ENCODE peak calls at places on chromosomes 2 and 18, in ten cellular contexts. H is upper lobe of right lung, I is psoas muscle, Q is brain microvascular endothelial cell, D is lower lobe of right lung, C is transverse colon, B is K562, F is cardiac muscle cell, U is OCI-LY7, G is A549. K is an unnamed sample.

GRCh38 chr2:61537590-61538178 is 472 bp downstream of the XPO1 start:
- DNase-seq in U (no peak), G (no peak), Q (no peak), B (no peak), H (no peak), C (no peak), D (no peak), F (no peak), I (no peak), K (peak; percentile 2)

GRCh38 chr2:65558748-65559147 is 126.3 kb upstream of the SPRED2 start:
- DNase-seq in U (no peak), Q (no peak), H (no peak), I (no peak), C (no peak), D (no peak), G (no peak), F (no peak), B (no peak), K (no peak)

GRCh38 chr18:36546028-36546427 is 248.5 kb downstream of the FHOD3 start:
- DNase-seq in C (no peak), F (no peak), U (no peak), G (no peak), D (no peak), H (no peak), B (no peak), I (no peak), Q (no peak), K (no peak)

GRCh38 chr18:79439201-79440023 is 43.7 kb downstream of the NFATC1 start:
- DNase-seq in G (no peak), U (no peak), F (peak; percentile 13), Q (no peak), H (no peak), B (peak; percentile 49), D (no peak), I (peak; percentile 92), C (no peak), K (no peak)

GRCh38 chr2:96100893-96101304 is 15.5 kb downstream of the ADRA2B start:
- DNase-seq in U (no peak), D (no peak), Q (no peak), G (no peak), I (no peak), H (peak; percentile 22), F (no peak), C (no peak), B (no peak), K (no peak)

GRCh38 chr2:209663149-209663548 is 108.5 kb upstream of the UNC80 start:
- DNase-seq in F (peak; percentile 10), Q (peak; percentile 55), D (no peak), B (no peak), G (no peak), H (no peak), C (no peak), I (no peak), U (no peak), K (no peak)

GRCh38 chr2:176099159-176099736 is 347 bp upstream of the HOXD12 start:
- DNase-seq in Q (no peak), D (no peak), G (no peak), U (no peak), I (no peak), H (no peak), F (no peak), B (no peak), C (no peak), K (no peak)

GRCh38 chr18:7619676-7620075 is 52.6 kb downstream of the PTPRM start:
- DNase-seq in H (no peak), G (no peak), B (no peak), D (no peak), I (no peak), F (no peak), U (no peak), Q (no peak), C (no peak), K (no peak)

GRCh38 chr2:95029898-95030341 is 4.4 kb downstream of the MAL start:
- DNase-seq in I (peak; percentile 13), C (no peak), D (no peak), U (no peak), B (no peak), G (no peak), Q (no peak), F (no peak), H (no peak), K (no peak)

GRCh38 chr18:6219116-6219717 is 195.5 kb downstream of the L3MBTL4 start:
- DNase-seq in C (no peak), H (no peak), G (peak; percentile 32), B (peak; percentile 27), D (no peak), I (no peak), U (peak; percentile 29), F (peak; percentile 62), Q (peak; percentile 49), K (no peak)

DNA sequence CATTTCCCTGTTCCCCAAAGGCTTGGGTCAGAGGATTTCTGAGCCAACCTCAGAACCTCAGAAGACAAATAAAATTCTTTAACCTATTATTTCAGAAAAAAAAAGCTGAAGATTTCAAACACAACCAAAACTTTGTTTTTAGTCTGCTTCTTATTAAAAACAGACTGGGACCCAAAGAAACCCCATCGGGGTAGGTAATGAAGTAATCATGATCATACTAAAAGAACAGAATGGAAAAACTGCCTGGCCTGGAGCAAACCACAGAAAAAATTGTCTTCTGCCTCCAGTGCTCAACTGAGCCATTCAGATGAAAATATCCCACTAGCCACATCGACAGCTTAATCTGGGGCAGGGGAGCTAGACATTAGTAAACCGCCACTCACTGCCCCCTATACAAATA is 76.5 kb downstream of the SDC1 start:
- DNase-seq in Q (no peak), H (no peak), G (no peak), I (no peak), B (no peak), C (no peak), D (no peak), F (no peak), U (no peak), K (no peak)
- H3K27ac ChIP-seq in Q (peak overlapping the region; percentile 91), H (no peak overlapping the region), G (no peak overlapping the region), I (no peak overlapping the region), B (peak overlapping the region; percentile 49), C (no peak overlapping the region), D (no peak overlapping the region), F (no peak overlapping the region), U (no peak overlapping the region), K (no peak overlapping the region)

GRCh38 chr18:48674198-48674721 is 135.4 kb downstream of the CTIF start:
- DNase-seq in I (no peak), C (peak; percentile 62), G (no peak), U (no peak), F (peak; percentile 62), B (no peak), H (peak; percentile 34), D (no peak), Q (peak; percentile 35), K (peak; percentile 1)
- H3K27ac ChIP-seq in I (no peak overlapping the region), C (no peak overlapping the region), G (no peak overlapping the region), U (no peak overlapping the region), F (no peak overlapping the region), B (no peak overlapping the region), H (no peak overlapping the region), D (no peak overlapping the region), Q (no peak overlapping the region), K (no peak overlapping the region)

DNA sequence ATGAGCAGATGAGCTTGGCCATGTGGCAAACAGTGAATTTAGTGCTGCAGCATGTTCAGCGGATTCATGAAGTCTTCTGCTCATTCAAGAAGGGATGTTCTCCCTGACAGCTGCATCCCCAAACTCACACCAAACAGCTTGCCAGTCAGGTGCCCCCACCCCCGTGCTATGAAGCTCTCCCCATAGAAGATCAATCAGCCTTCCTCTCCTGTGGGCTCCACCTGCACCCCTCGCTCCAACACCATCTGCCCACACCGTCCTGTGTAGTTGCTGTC is 219.0 kb downstream of the BCL2 start:
- DNase-seq in D (no peak), G (no peak), B (no peak), F (no peak), I (no peak), H (no peak), U (no peak), C (no peak), Q (no peak), K (no peak)
- H3K27ac ChIP-seq in D (no peak overlapping the region), G (no peak overlapping the region), B (no peak overlapping the region), F (no peak overlapping the region), I (peak overlapping the region; percentile 36), H (no peak overlapping the region), U (no peak overlapping the region), C (peak overlapping the region; percentile 70), Q (no peak overlapping the region), K (no peak overlapping the region)

GRCh38 chr2:74876081-74876886 is 42.4 kb downstream of the HK2 start:
- DNase-seq in H (peak; percentile 60), G (peak; percentile 57), B (peak; percentile 63), F (peak; percentile 80), Q (peak; percentile 43), I (no peak), D (no peak), U (peak; percentile 67), C (no peak), K (no peak)
- H3K27ac ChIP-seq in H (peak overlapping the region; percentile 75), G (no peak overlapping the region), B (no peak overlapping the region), F (peak overlapping the region; percentile 67), Q (no peak overlapping the region), I (peak overlapping the region; percentile 44), D (peak overlapping the region; percentile 20), U (no peak overlapping the region), C (peak overlapping the region; percentile 54), K (peak overlapping the region; percentile 31)